ENCODE peak calls at places on chromosomes 3 and 15, in eight cellular contexts. W is heart right ventricle, Z is suprapubic skin, L is psoas muscle, B is lung, H is AG04450, A is upper lobe of left lung, D is cardiac muscle cell. K is an unnamed sample.

GRCh38 chr15:92770641-92771040 is 115.1 kb upstream of the FAM174B start:
- DNase-seq in W (no peak), Z (no peak), L (no peak), B (no peak), H (no peak), A (no peak), D (no peak), K (no peak)

GRCh38 chr3:77259701-77260100 is 219.8 kb downstream of the ROBO2 start:
- DNase-seq in W (no peak), Z (no peak), L (no peak), B (no peak), H (no peak), A (no peak), D (no peak), K (no peak)

GRCh38 chr15:58517682-58518525 is 86.1 kb downstream of the LIPC start:
- DNase-seq in W (no peak), Z (no peak), L (no peak), B (no peak), H (no peak), A (no peak), D (peak; percentile 51), K (no peak)

GRCh38 chr3:124032351-124032880 is 40.5 kb upstream of the ROPN1 start:
- DNase-seq in W (peak; percentile 48), Z (peak; percentile 62), L (peak; percentile 45), B (no peak), H (no peak), A (no peak), D (peak; percentile 20), K (no peak)

GRCh38 chr3:111584724-111585123 is 10.4 kb downstream of the ZBED2 start:
- DNase-seq in W (no peak), Z (no peak), L (no peak), B (no peak), H (no peak), A (no peak), D (no peak), K (no peak)

GRCh38 chr3:31157893-31158620 is 263.6 kb upstream of the GADL1 start:
- DNase-seq in W (no peak), Z (no peak), L (no peak), B (no peak), H (no peak), A (no peak), D (peak; percentile 61), K (no peak)

GRCh38 chr3:112605285-112605684 is 35.7 kb downstream of the CCDC80 start:
- DNase-seq in W (no peak), Z (no peak), L (no peak), B (no peak), H (peak; percentile 90), A (no peak), D (no peak), K (no peak)

GRCh38 chr3:14406336-14406735 is 3.9 kb downstream of the SLC6A6 start:
- DNase-seq in W (no peak), Z (no peak), L (no peak), B (no peak), H (no peak), A (no peak), D (no peak), K (no peak)

GRCh38 chr15:68375716-68376220 is 56.2 kb downstream of the ITGA11 start:
- DNase-seq in W (no peak), Z (peak; percentile 15), L (no peak), B (no peak), H (no peak), A (no peak), D (no peak), K (no peak)

GRCh38 chr15:48638966-48639365 is 6.5 kb downstream of the FBN1 start:
- DNase-seq in W (no peak), Z (no peak), L (no peak), B (no peak), H (no peak), A (no peak), D (no peak), K (no peak)

GRCh38 chr3:72021531-72021930 is 236.6 kb upstream of the PROK2 start:
- DNase-seq in W (no peak), Z (no peak), L (no peak), B (no peak), H (no peak), A (no peak), D (no peak), K (no peak)

GRCh38 chr15:67076147-67076843 is 10.9 kb downstream of the SMAD3 start:
- DNase-seq in W (no peak), Z (no peak), L (peak; percentile 46), B (no peak), H (peak; percentile 59), A (no peak), D (no peak), K (no peak)

GRCh38 chr15:67072442-67072841 is 7.0 kb downstream of the SMAD3 start:
- DNase-seq in W (no peak), Z (no peak), L (no peak), B (no peak), H (no peak), A (no peak), D (no peak), K (no peak)

GRCh38 chr15:67077641-67078215 is 12.3 kb downstream of the SMAD3 start:
- DNase-seq in W (no peak), Z (no peak), L (no peak), B (peak; percentile 54), H (no peak), A (no peak), D (no peak), K (no peak)

GRCh38 chr15:67072951-67073350 is 7.5 kb downstream of the SMAD3 start:
- DNase-seq in W (no peak), Z (no peak), L (no peak), B (no peak), H (no peak), A (no peak), D (no peak), K (no peak)

DNA sequence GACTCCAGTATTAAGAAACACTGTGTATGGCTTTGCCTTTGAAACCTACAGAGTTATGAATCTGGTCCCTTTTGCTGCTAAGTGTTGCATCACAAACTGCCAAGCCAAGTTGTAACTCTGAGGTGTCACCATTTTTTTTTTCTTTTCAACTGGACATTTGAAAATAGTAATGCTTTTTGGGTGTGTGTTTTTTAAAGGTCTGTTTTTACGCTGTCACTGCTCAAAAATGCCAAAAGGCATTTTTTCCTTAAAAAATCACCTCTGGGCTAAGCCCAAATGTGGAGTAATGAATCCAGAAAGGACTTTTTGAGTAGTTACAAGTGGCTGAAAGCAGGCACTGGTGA is 9.5 kb downstream of the SMAD3 start:
- DNase-seq in W (no peak), Z (no peak), L (no peak), B (no peak), H (no peak), A (no peak), D (no peak), K (no peak)
- TF ChIP-seq CTCF in W (no peak), Z (no peak), L (no peak), B (no peak), H (no peak), A (no peak), D (no peak), K (no peak)

DNA sequence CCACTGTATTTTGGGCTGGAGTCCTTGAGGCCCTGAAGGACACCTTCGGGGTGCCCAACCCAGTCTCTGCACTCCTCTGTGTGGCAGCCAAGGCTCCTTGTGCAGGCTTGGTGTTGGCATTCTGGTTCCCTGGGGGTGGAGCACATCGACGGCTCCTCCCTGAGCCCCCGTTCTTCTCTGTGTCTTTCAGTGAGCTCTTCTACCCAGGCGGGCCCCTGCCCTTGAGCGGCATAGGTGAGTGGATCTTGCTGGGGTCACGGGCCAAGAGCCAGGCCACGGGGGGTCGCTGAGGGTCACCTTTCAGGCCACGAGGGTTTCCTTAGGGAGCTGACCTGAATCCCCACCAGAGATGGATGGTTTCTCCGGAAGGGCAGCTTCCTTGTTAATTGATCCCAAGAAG is 234.8 kb downstream of the SNRPN start:
- DNase-seq in W (no peak), Z (no peak), L (no peak), B (no peak), H (no peak), A (peak; percentile 49), D (no peak), K (no peak)
- H3K9me3 ChIP-seq in W (no peaks in the 10 kb centered on the region), Z (peaks cover 22% of the 10 kb centered on the region), L (peaks cover 3% of the 10 kb centered on the region), B (peaks cover 77% of the 10 kb centered on the region), H (peaks cover 100% of the 10 kb centered on the region), A (peaks cover 9% of the 10 kb centered on the region), D (no peaks in the 10 kb centered on the region), K (no peaks in the 10 kb centered on the region)

DNA sequence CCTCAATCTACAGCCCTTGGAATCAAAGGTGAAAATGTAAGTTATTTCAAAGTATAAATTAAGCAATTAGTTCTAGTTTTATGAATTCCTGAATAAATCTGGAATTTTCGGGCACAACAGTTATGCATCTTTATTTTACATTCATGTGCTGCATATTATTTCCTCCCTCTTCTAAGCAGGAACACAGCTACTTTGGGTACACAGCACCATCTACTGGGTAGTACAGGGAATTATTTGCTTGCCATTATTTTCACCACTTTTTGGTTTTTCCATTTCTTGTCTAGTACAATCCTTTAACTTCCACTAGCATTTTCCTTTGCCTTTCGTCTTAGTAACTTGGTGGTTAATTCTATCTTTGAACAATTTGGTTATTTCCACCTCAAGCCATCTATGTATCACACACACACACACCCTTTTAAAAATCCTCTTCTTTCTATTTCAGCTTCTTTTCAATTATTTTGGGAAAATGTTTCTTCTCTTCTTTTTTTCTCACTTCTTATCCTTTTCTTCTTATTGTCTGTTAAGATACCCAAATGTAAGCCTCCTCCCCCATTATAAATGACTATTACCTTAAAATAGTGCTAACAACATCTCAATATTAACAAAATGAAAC is 451.0 kb downstream of the MFSD1 start:
- DNase-seq in W (no peak), Z (no peak), L (no peak), B (no peak), H (no peak), A (no peak), D (peak; percentile 31), K (no peak)
- H3K27me3 ChIP-seq in W (no peaks in the 10 kb centered on the region), Z (peaks cover 3% of the 10 kb centered on the region), L (no peaks in the 10 kb centered on the region), B (no peaks in the 10 kb centered on the region), H (no peaks in the 10 kb centered on the region), A (no peaks in the 10 kb centered on the region), D (peaks cover 9% of the 10 kb centered on the region), K (peaks cover 57% of the 10 kb centered on the region)

DNA sequence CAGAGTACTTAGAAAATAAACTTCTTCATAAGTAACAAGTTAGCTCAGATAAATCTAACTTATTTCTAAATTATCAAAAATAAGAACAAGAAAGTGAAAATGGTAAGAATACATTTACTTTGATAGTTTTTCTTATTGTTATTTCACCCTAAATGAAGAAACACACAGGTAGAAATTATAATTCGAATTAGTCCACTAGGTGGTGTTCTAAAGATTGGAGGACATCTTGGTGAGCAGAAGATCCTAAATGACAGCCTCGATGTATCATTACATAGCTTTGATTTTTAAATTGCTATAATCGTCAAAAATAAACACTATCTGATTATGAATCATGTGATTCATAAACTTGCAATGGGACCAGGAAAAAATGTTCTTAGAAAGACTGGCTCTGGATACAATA is 280.8 kb upstream of the UBE2E2 start:
- DNase-seq in W (no peak), Z (no peak), L (no peak), B (no peak), H (no peak), A (no peak), D (no peak), K (no peak)
- TF ChIP-seq CTCF in W (no peak), Z (no peak), L (peak; percentile 40), B (no peak), H (peak; percentile 36), A (no peak), D (peak; percentile 29), K (peak; percentile 71)